ENCODE peak calls at places on chromosomes 3 and 15, in ten cellular contexts. Q, Y, U, P, C, T, M, A, L and B are unnamed samples.

GRCh38 chr3:146065573-146066006 is 95.4 kb downstream of the PLOD2 start:
- DNase-seq in Q (no peak), Y (peak), U (no peak), P (peak), C (peak), T (no peak), M (peak), A (peak), L (no peak), B (peak)

GRCh38 chr3:171824076-171824475 is 13.8 kb upstream of the PLD1 start:
- DNase-seq in Q (no peak), Y (no peak), U (no peak), P (no peak), C (no peak), T (no peak), M (no peak), A (no peak), L (no peak), B (no peak)

GRCh38 chr15:33675246-33675645 is 293.1 kb upstream of the CHRM5 start:
- DNase-seq in Q (no peak), Y (peak), U (no peak), P (peak), C (peak), T (no peak), M (peak), A (no peak), L (no peak), B (peak)

GRCh38 chr15:48975713-48976419 is 12.1 kb upstream of the SHC4 start:
- DNase-seq in Q (no peak), Y (peak), U (no peak), P (peak), C (peak), T (peak), M (peak), A (peak), L (peak), B (peak)

GRCh38 chr15:49831206-49831965 is 210.5 kb downstream of the DTWD1 start:
- DNase-seq in Q (no peak), Y (no peak), U (no peak), P (no peak), C (no peak), T (no peak), M (peak), A (no peak), L (no peak), B (peak)

GRCh38 chr15:85408270-85408746 is 27.9 kb downstream of the AKAP13 start:
- DNase-seq in Q (no peak), Y (no peak), U (no peak), P (no peak), C (peak), T (no peak), M (no peak), A (no peak), L (no peak), B (no peak)

GRCh38 chr15:91694131-91694828 is 159.2 kb upstream of the SLCO3A1 start:
- DNase-seq in Q (no peak), Y (no peak), U (no peak), P (no peak), C (no peak), T (no peak), M (peak), A (no peak), L (no peak), B (no peak)

GRCh38 chr3:182738583-182739514 is 54.5 kb upstream of the ATP11B start:
- DNase-seq in Q (no peak), Y (no peak), U (no peak), P (no peak), C (no peak), T (no peak), M (no peak), A (peak), L (no peak), B (peak)

GRCh38 chr3:106552401-106553043 is 683.7 kb upstream of the CBLB start:
- DNase-seq in Q (no peak), Y (no peak), U (no peak), P (no peak), C (peak), T (no peak), M (no peak), A (no peak), L (no peak), B (no peak)

GRCh38 chr3:60703956-60704736 is 547.1 kb downstream of the FHIT start:
- DNase-seq in Q (no peak), Y (no peak), U (no peak), P (no peak), C (no peak), T (no peak), M (peak), A (no peak), L (no peak), B (peak)

GRCh38 chr3:26989042-26989441 is 366.5 kb downstream of the LRRC3B start:
- DNase-seq in Q (no peak), Y (no peak), U (no peak), P (no peak), C (no peak), T (no peak), M (no peak), A (peak), L (no peak), B (no peak)

GRCh38 chr3:112010631-112011030 is 11.9 kb downstream of the TAGLN3 start:
- DNase-seq in Q (no peak), Y (no peak), U (no peak), P (no peak), C (no peak), T (no peak), M (no peak), A (no peak), L (no peak), B (no peak)

GRCh38 chr3:185865277-185865676 is 40.4 kb upstream of the IGF2BP2 start:
- DNase-seq in Q (no peak), Y (peak), U (no peak), P (no peak), C (no peak), T (no peak), M (no peak), A (no peak), L (no peak), B (no peak)

GRCh38 chr15:62431391-62431790 is 266.3 kb upstream of the C2CD4B start:
- DNase-seq in Q (no peak), Y (no peak), U (no peak), P (no peak), C (no peak), T (no peak), M (no peak), A (no peak), L (no peak), B (no peak)

GRCh38 chr15:83413054-83413719 is 34.0 kb upstream of the SH3GL3 start:
- DNase-seq in Q (no peak), Y (no peak), U (no peak), P (no peak), C (no peak), T (no peak), M (no peak), A (no peak), L (no peak), B (no peak)

GRCh38 chr3:113523241-113523640 is 8.3 kb upstream of the SPICE1 start:
- DNase-seq in Q (no peak), Y (no peak), U (no peak), P (no peak), C (no peak), T (no peak), M (no peak), A (no peak), L (no peak), B (no peak)

GRCh38 chr3:162391301-162391700 is 894.7 kb downstream of the OTOL1 start:
- DNase-seq in Q (no peak), Y (no peak), U (no peak), P (no peak), C (no peak), T (no peak), M (peak), A (no peak), L (no peak), B (no peak)

GRCh38 chr3:89049119-89049518 is 58.3 kb upstream of the EPHA3 start:
- DNase-seq in Q (no peak), Y (peak), U (no peak), P (no peak), C (no peak), T (no peak), M (no peak), A (no peak), L (no peak), B (no peak)

GRCh38 chr3:64464955-64465354 is 222.8 kb downstream of the ADAMTS9 start:
- DNase-seq in Q (no peak), Y (no peak), U (no peak), P (no peak), C (no peak), T (no peak), M (no peak), A (no peak), L (no peak), B (no peak)

GRCh38 chr3:16511561-16512434 is 1.7 kb downstream of the RFTN1 start:
- DNase-seq in Q (no peak), Y (peak), U (peak), P (peak), C (peak), T (no peak), M (peak), A (no peak), L (peak), B (peak)

GRCh38 chr3:15276028-15276717 is 56.2 kb downstream of the SH3BP5 start:
- DNase-seq in Q (no peak), Y (no peak), U (no peak), P (no peak), C (no peak), T (no peak), M (peak), A (no peak), L (peak), B (peak)

GRCh38 chr3:174202146-174202545 is 657.0 kb upstream of the NAALADL2 start:
- DNase-seq in Q (no peak), Y (no peak), U (no peak), P (peak), C (no peak), T (no peak), M (no peak), A (no peak), L (no peak), B (no peak)

GRCh38 chr3:88075061-88075460 is 16.0 kb downstream of the ZNF654 start:
- DNase-seq in Q (no peak), Y (no peak), U (no peak), P (no peak), C (no peak), T (no peak), M (no peak), A (no peak), L (no peak), B (no peak)

GRCh38 chr3:125351814-125352456 is 23.2 kb downstream of the ZNF148 start:
- DNase-seq in Q (no peak), Y (no peak), U (no peak), P (no peak), C (peak), T (no peak), M (peak), A (no peak), L (no peak), B (peak)

GRCh38 chr3:74267126-74267525 is 347.3 kb downstream of the CNTN3 start:
- DNase-seq in Q (no peak), Y (no peak), U (no peak), P (no peak), C (no peak), T (no peak), M (no peak), A (no peak), L (no peak), B (peak)

GRCh38 chr3:40741729-40742128 is 217.0 kb downstream of the ZNF621 start:
- DNase-seq in Q (no peak), Y (peak), U (no peak), P (no peak), C (no peak), T (no peak), M (no peak), A (peak), L (no peak), B (peak)